ENCODE peak calls at places on chromosomes 5 and 9, in six cellular contexts. One of them, this sample, is unnamed.

GRCh38 chr9:249025-249424 is 34.4 kb downstream of the DOCK8 start:
- DNase-seq in AG04449: no peak
- DNase-seq in stimulated activated CD4-positive, alpha-beta T cell treated with anti-CD3 and anti-CD28 coated beads, Interleukin-12 subunit alpha, Interleukin-12 subunit beta, amount 100 ng/mL, for 4 hours: no peak
- DNase-seq in activated T-cell treated with anti-CD3 and anti-CD28 coated beads for 1 hour: no peak
- DNase-seq in KBM-7: no peak
- DNase-seq in SW 1271: no peak
- DNase-seq in this sample: no peak

GRCh38 chr5:149486726-149487635 is 64.3 kb downstream of the CSNK1A1 start:
- DNase-seq in AG04449: no peak
- DNase-seq in stimulated activated CD4-positive, alpha-beta T cell treated with anti-CD3 and anti-CD28 coated beads, Interleukin-12 subunit alpha, Interleukin-12 subunit beta, amount 100 ng/mL, for 4 hours: no peak
- DNase-seq in activated T-cell treated with anti-CD3 and anti-CD28 coated beads for 1 hour: no peak
- DNase-seq in KBM-7: no peak
- DNase-seq in SW 1271: peak; percentile 60
- DNase-seq in this sample: no peak

GRCh38 chr5:76610196-76610595 is 13.0 kb downstream of the F2RL2 start:
- DNase-seq in AG04449: no peak
- DNase-seq in stimulated activated CD4-positive, alpha-beta T cell treated with anti-CD3 and anti-CD28 coated beads, Interleukin-12 subunit alpha, Interleukin-12 subunit beta, amount 100 ng/mL, for 4 hours: no peak
- DNase-seq in activated T-cell treated with anti-CD3 and anti-CD28 coated beads for 1 hour: no peak
- DNase-seq in KBM-7: no peak
- DNase-seq in SW 1271: no peak
- DNase-seq in this sample: no peak

GRCh38 chr5:160353379-160353778 is 17.0 kb downstream of the C1QTNF2 start:
- DNase-seq in AG04449: no peak
- DNase-seq in stimulated activated CD4-positive, alpha-beta T cell treated with anti-CD3 and anti-CD28 coated beads, Interleukin-12 subunit alpha, Interleukin-12 subunit beta, amount 100 ng/mL, for 4 hours: no peak
- DNase-seq in activated T-cell treated with anti-CD3 and anti-CD28 coated beads for 1 hour: no peak
- DNase-seq in KBM-7: no peak
- DNase-seq in SW 1271: no peak
- DNase-seq in this sample: no peak

GRCh38 chr5:106894964-106895363 is 775.8 kb downstream of the EFNA5 start:
- DNase-seq in AG04449: no peak
- DNase-seq in stimulated activated CD4-positive, alpha-beta T cell treated with anti-CD3 and anti-CD28 coated beads, Interleukin-12 subunit alpha, Interleukin-12 subunit beta, amount 100 ng/mL, for 4 hours: no peak
- DNase-seq in activated T-cell treated with anti-CD3 and anti-CD28 coated beads for 1 hour: no peak
- DNase-seq in KBM-7: no peak
- DNase-seq in SW 1271: no peak
- DNase-seq in this sample: no peak

GRCh38 chr9:99362317-99362716 is 140.2 kb downstream of the SEC61B start:
- DNase-seq in AG04449: no peak
- DNase-seq in stimulated activated CD4-positive, alpha-beta T cell treated with anti-CD3 and anti-CD28 coated beads, Interleukin-12 subunit alpha, Interleukin-12 subunit beta, amount 100 ng/mL, for 4 hours: no peak
- DNase-seq in activated T-cell treated with anti-CD3 and anti-CD28 coated beads for 1 hour: no peak
- DNase-seq in KBM-7: no peak
- DNase-seq in SW 1271: no peak
- DNase-seq in this sample: no peak

GRCh38 chr9:130680836-130681768 is 12.5 kb upstream of the EXOSC2 start:
- DNase-seq in AG04449: no peak
- DNase-seq in stimulated activated CD4-positive, alpha-beta T cell treated with anti-CD3 and anti-CD28 coated beads, Interleukin-12 subunit alpha, Interleukin-12 subunit beta, amount 100 ng/mL, for 4 hours: peak; percentile 65
- DNase-seq in activated T-cell treated with anti-CD3 and anti-CD28 coated beads for 1 hour: peak; percentile 36
- DNase-seq in KBM-7: peak; percentile 76
- DNase-seq in SW 1271: peak; percentile 86
- DNase-seq in this sample: peak; percentile 95

GRCh38 chr5:73451218-73452130 is 2.9 kb upstream of the FOXD1 start:
- DNase-seq in AG04449: no peak
- DNase-seq in stimulated activated CD4-positive, alpha-beta T cell treated with anti-CD3 and anti-CD28 coated beads, Interleukin-12 subunit alpha, Interleukin-12 subunit beta, amount 100 ng/mL, for 4 hours: peak; percentile 68
- DNase-seq in activated T-cell treated with anti-CD3 and anti-CD28 coated beads for 1 hour: peak; percentile 55
- DNase-seq in KBM-7: peak; percentile 60
- DNase-seq in SW 1271: peak; percentile 32
- DNase-seq in this sample: peak; percentile 76

GRCh38 chr5:63555874-63556273 is 406.4 kb downstream of the HTR1A start:
- DNase-seq in AG04449: no peak
- DNase-seq in stimulated activated CD4-positive, alpha-beta T cell treated with anti-CD3 and anti-CD28 coated beads, Interleukin-12 subunit alpha, Interleukin-12 subunit beta, amount 100 ng/mL, for 4 hours: no peak
- DNase-seq in activated T-cell treated with anti-CD3 and anti-CD28 coated beads for 1 hour: no peak
- DNase-seq in KBM-7: no peak
- DNase-seq in SW 1271: no peak
- DNase-seq in this sample: no peak

GRCh38 chr5:168359820-168360460 is 68.5 kb downstream of the WWC1 start:
- DNase-seq in AG04449: no peak
- DNase-seq in stimulated activated CD4-positive, alpha-beta T cell treated with anti-CD3 and anti-CD28 coated beads, Interleukin-12 subunit alpha, Interleukin-12 subunit beta, amount 100 ng/mL, for 4 hours: no peak
- DNase-seq in activated T-cell treated with anti-CD3 and anti-CD28 coated beads for 1 hour: no peak
- DNase-seq in KBM-7: no peak
- DNase-seq in SW 1271: no peak
- DNase-seq in this sample: no peak

GRCh38 chr9:135328485-135329417 is 150.8 kb upstream of the PPP1R26 start:
- DNase-seq in AG04449: no peak
- DNase-seq in stimulated activated CD4-positive, alpha-beta T cell treated with anti-CD3 and anti-CD28 coated beads, Interleukin-12 subunit alpha, Interleukin-12 subunit beta, amount 100 ng/mL, for 4 hours: no peak
- DNase-seq in activated T-cell treated with anti-CD3 and anti-CD28 coated beads for 1 hour: no peak
- DNase-seq in KBM-7: no peak
- DNase-seq in SW 1271: no peak
- DNase-seq in this sample: peak; percentile 3

GRCh38 chr5:142323480-142324376 is 1.1 kb downstream of the SPRY4 start:
- DNase-seq in AG04449: no peak
- DNase-seq in stimulated activated CD4-positive, alpha-beta T cell treated with anti-CD3 and anti-CD28 coated beads, Interleukin-12 subunit alpha, Interleukin-12 subunit beta, amount 100 ng/mL, for 4 hours: no peak
- DNase-seq in activated T-cell treated with anti-CD3 and anti-CD28 coated beads for 1 hour: no peak
- DNase-seq in KBM-7: peak; percentile 27
- DNase-seq in SW 1271: peak; percentile 48
- DNase-seq in this sample: no peak

GRCh38 chr9:35322075-35322885 is 160.5 kb downstream of the UNC13B start:
- DNase-seq in AG04449: no peak
- DNase-seq in stimulated activated CD4-positive, alpha-beta T cell treated with anti-CD3 and anti-CD28 coated beads, Interleukin-12 subunit alpha, Interleukin-12 subunit beta, amount 100 ng/mL, for 4 hours: no peak
- DNase-seq in activated T-cell treated with anti-CD3 and anti-CD28 coated beads for 1 hour: no peak
- DNase-seq in KBM-7: no peak
- DNase-seq in SW 1271: no peak
- DNase-seq in this sample: peak; percentile 15

GRCh38 chr9:94779101-94779500 is 52.6 kb downstream of the AOPEP start:
- DNase-seq in AG04449: no peak
- DNase-seq in stimulated activated CD4-positive, alpha-beta T cell treated with anti-CD3 and anti-CD28 coated beads, Interleukin-12 subunit alpha, Interleukin-12 subunit beta, amount 100 ng/mL, for 4 hours: no peak
- DNase-seq in activated T-cell treated with anti-CD3 and anti-CD28 coated beads for 1 hour: no peak
- DNase-seq in KBM-7: no peak
- DNase-seq in SW 1271: no peak
- DNase-seq in this sample: no peak

GRCh38 chr9:126915281-126915816 is 767 bp downstream of the RALGPS1 start:
- DNase-seq in AG04449: no peak
- DNase-seq in stimulated activated CD4-positive, alpha-beta T cell treated with anti-CD3 and anti-CD28 coated beads, Interleukin-12 subunit alpha, Interleukin-12 subunit beta, amount 100 ng/mL, for 4 hours: peak; percentile 25
- DNase-seq in activated T-cell treated with anti-CD3 and anti-CD28 coated beads for 1 hour: peak; percentile 8
- DNase-seq in KBM-7: no peak
- DNase-seq in SW 1271: no peak
- DNase-seq in this sample: peak; percentile 96

GRCh38 chr9:77712533-77713130 is 64.5 kb upstream of the GNA14 start:
- DNase-seq in AG04449: peak; percentile 82
- DNase-seq in stimulated activated CD4-positive, alpha-beta T cell treated with anti-CD3 and anti-CD28 coated beads, Interleukin-12 subunit alpha, Interleukin-12 subunit beta, amount 100 ng/mL, for 4 hours: no peak
- DNase-seq in activated T-cell treated with anti-CD3 and anti-CD28 coated beads for 1 hour: no peak
- DNase-seq in KBM-7: peak; percentile 46
- DNase-seq in SW 1271: peak; percentile 89
- DNase-seq in this sample: no peak

GRCh38 chr5:82346376-82347212 is 68.4 kb upstream of the RPS23 start:
- DNase-seq in AG04449: no peak
- DNase-seq in stimulated activated CD4-positive, alpha-beta T cell treated with anti-CD3 and anti-CD28 coated beads, Interleukin-12 subunit alpha, Interleukin-12 subunit beta, amount 100 ng/mL, for 4 hours: no peak
- DNase-seq in activated T-cell treated with anti-CD3 and anti-CD28 coated beads for 1 hour: no peak
- DNase-seq in KBM-7: no peak
- DNase-seq in SW 1271: no peak
- DNase-seq in this sample: no peak

GRCh38 chr9:122099271-122099869 is 6.3 kb upstream of the TTLL11 start:
- DNase-seq in AG04449: no peak
- DNase-seq in stimulated activated CD4-positive, alpha-beta T cell treated with anti-CD3 and anti-CD28 coated beads, Interleukin-12 subunit alpha, Interleukin-12 subunit beta, amount 100 ng/mL, for 4 hours: peak; percentile 79
- DNase-seq in activated T-cell treated with anti-CD3 and anti-CD28 coated beads for 1 hour: peak; percentile 84
- DNase-seq in KBM-7: peak; percentile 79
- DNase-seq in SW 1271: peak; percentile 62
- DNase-seq in this sample: peak; percentile 91

GRCh38 chr5:36206913-36207312 is 34.8 kb downstream of the NADK2 start:
- DNase-seq in AG04449: no peak
- DNase-seq in stimulated activated CD4-positive, alpha-beta T cell treated with anti-CD3 and anti-CD28 coated beads, Interleukin-12 subunit alpha, Interleukin-12 subunit beta, amount 100 ng/mL, for 4 hours: no peak
- DNase-seq in activated T-cell treated with anti-CD3 and anti-CD28 coated beads for 1 hour: no peak
- DNase-seq in KBM-7: no peak
- DNase-seq in SW 1271: no peak
- DNase-seq in this sample: no peak